ENCODE peak calls at places on chromosomes 16 and 17, in six cellular contexts. K is Caki2, L is AML-193, Z is adrenal gland, R is left ventricle myocardium inferior, I is NCI-H774. U is an unnamed sample.

GRCh38 chr17:60421273-60422161 is 772 bp upstream of the CHCT1 start:
- DNase-seq in Z (peak; percentile 67), L (peak; percentile 82), I (no peak), K (no peak), R (peak; percentile 68), U (no peak)

GRCh38 chr16:78368121-78369102 is 269.0 kb downstream of the WWOX start:
- DNase-seq in R (no peak), L (no peak), K (no peak), I (no peak), Z (no peak), U (no peak)

GRCh38 chr17:82587234-82588086 is 60.8 kb downstream of the WDR45B start:
- DNase-seq in Z (no peak), I (no peak), R (no peak), L (no peak), K (no peak), U (no peak)

GRCh38 chr17:68381076-68381900 is 76.0 kb downstream of the WIPI1 start:
- DNase-seq in K (peak; percentile 95), I (no peak), R (no peak), L (no peak), Z (peak; percentile 50), U (peak; percentile 98)

GRCh38 chr16:74740795-74741304 is 33.8 kb downstream of the FA2H start:
- DNase-seq in Z (peak; percentile 98), R (no peak), K (peak; percentile 87), L (no peak), I (no peak), U (no peak)

GRCh38 chr16:15811778-15812750 is 44.8 kb downstream of the MYH11 start:
- DNase-seq in R (no peak), L (no peak), K (no peak), I (no peak), Z (no peak), U (peak; percentile 96)

GRCh38 chr16:67198238-67198734 is 645 bp upstream of the ELMO3 start:
- DNase-seq in Z (peak; percentile 74), R (no peak), L (no peak), K (no peak), I (no peak), U (no peak)

GRCh38 chr16:54651440-54651839 is 279.2 kb upstream of the IRX5 start:
- DNase-seq in I (no peak), R (no peak), K (no peak), Z (no peak), L (no peak), U (no peak)

GRCh38 chr17:61425682-61426481 is 26.2 kb downstream of the TBX2 start:
- DNase-seq in I (no peak), L (no peak), K (no peak), Z (no peak), R (no peak), U (no peak)

GRCh38 chr17:34171245-34171818 is 83.8 kb upstream of the CCL2 start:
- DNase-seq in L (peak; percentile 72), I (peak; percentile 25), Z (peak; percentile 76), R (peak; percentile 31), K (peak; percentile 38), U (peak; percentile 57)